ENCODE peak calls at places on chromosomes 11 and 22, in five cellular contexts. One of them, this sample, is unnamed.

GRCh38 chr11:9459573-9460321 is 1.1 kb upstream of the ZNF143 start:
- DNase-seq in HFFc6: peak
- DNase-seq in right lobe of liver: no peak
- DNase-seq in MM.1S: peak
- DNase-seq in BE2C: no peak
- DNase-seq in this sample: no peak

GRCh38 chr11:71446942-71447688 is 1.1 kb downstream of the DHCR7 start:
- DNase-seq in HFFc6: peak
- DNase-seq in right lobe of liver: no peak
- DNase-seq in MM.1S: no peak
- DNase-seq in BE2C: no peak
- DNase-seq in this sample: no peak

GRCh38 chr11:67105964-67106363 is 13.1 kb upstream of the KDM2A start:
- DNase-seq in HFFc6: no peak
- DNase-seq in right lobe of liver: no peak
- DNase-seq in MM.1S: peak
- DNase-seq in BE2C: no peak
- DNase-seq in this sample: no peak

GRCh38 chr11:67301951-67302516 is 1.3 kb upstream of the SSH3 start:
- DNase-seq in HFFc6: no peak
- DNase-seq in right lobe of liver: peak
- DNase-seq in MM.1S: no peak
- DNase-seq in BE2C: peak
- DNase-seq in this sample: peak

GRCh38 chr11:9315078-9315688 is 790 bp upstream of the TMEM41B start:
- DNase-seq in HFFc6: no peak
- DNase-seq in right lobe of liver: no peak
- DNase-seq in MM.1S: peak
- DNase-seq in BE2C: no peak
- DNase-seq in this sample: no peak

GRCh38 chr11:36333468-36333867 is 37.4 kb downstream of the PRR5L start:
- DNase-seq in HFFc6: peak
- DNase-seq in right lobe of liver: no peak
- DNase-seq in MM.1S: no peak
- DNase-seq in BE2C: no peak
- DNase-seq in this sample: no peak

GRCh38 chr22:44802071-44802700 is 49.8 kb downstream of the ARHGAP8 start:
- DNase-seq in HFFc6: no peak
- DNase-seq in right lobe of liver: no peak
- DNase-seq in MM.1S: no peak
- DNase-seq in BE2C: no peak
- DNase-seq in this sample: no peak

GRCh38 chr22:50526849-50527801 is 1.7 kb upstream of the SCO2 start:
- DNase-seq in HFFc6: no peak
- DNase-seq in right lobe of liver: peak
- DNase-seq in MM.1S: no peak
- DNase-seq in BE2C: peak
- DNase-seq in this sample: no peak

GRCh38 chr11:70111269-70112016 is 33.3 kb downstream of the ANO1 start:
- DNase-seq in HFFc6: peak
- DNase-seq in right lobe of liver: no peak
- DNase-seq in MM.1S: no peak
- DNase-seq in BE2C: no peak
- DNase-seq in this sample: peak

GRCh38 chr22:23910496-23911190 is 16.5 kb downstream of the MIF start:
- DNase-seq in HFFc6: no peak
- DNase-seq in right lobe of liver: no peak
- DNase-seq in MM.1S: no peak
- DNase-seq in BE2C: no peak
- DNase-seq in this sample: no peak

GRCh38 chr22:37141971-37142647 is 7.6 kb downstream of the IL2RB start:
- DNase-seq in HFFc6: no peak
- DNase-seq in right lobe of liver: no peak
- DNase-seq in MM.1S: no peak
- DNase-seq in BE2C: no peak
- DNase-seq in this sample: no peak

GRCh38 chr11:126417463-126417862 is 62.0 kb downstream of the ST3GAL4 start:
- DNase-seq in HFFc6: no peak
- DNase-seq in right lobe of liver: no peak
- DNase-seq in MM.1S: no peak
- DNase-seq in BE2C: no peak
- DNase-seq in this sample: no peak

GRCh38 chr11:71112454-71112853 is 139.9 kb downstream of the SHANK2 start:
- DNase-seq in HFFc6: no peak
- DNase-seq in right lobe of liver: no peak
- DNase-seq in MM.1S: no peak
- DNase-seq in BE2C: no peak
- DNase-seq in this sample: no peak

GRCh38 chr11:65559951-65560537 is 1.9 kb upstream of the LTBP3 start:
- DNase-seq in HFFc6: peak
- DNase-seq in right lobe of liver: no peak
- DNase-seq in MM.1S: no peak
- DNase-seq in BE2C: no peak
- DNase-seq in this sample: no peak

GRCh38 chr11:45045692-45046471 is 95.2 kb upstream of the TP53I11 start:
- DNase-seq in HFFc6: peak
- DNase-seq in right lobe of liver: peak
- DNase-seq in MM.1S: no peak
- DNase-seq in BE2C: no peak
- DNase-seq in this sample: no peak

GRCh38 chr22:33496112-33496511 is 424.2 kb downstream of the LARGE1 start:
- DNase-seq in HFFc6: no peak
- DNase-seq in right lobe of liver: no peak
- DNase-seq in MM.1S: no peak
- DNase-seq in BE2C: no peak
- DNase-seq in this sample: no peak
- TF ChIP-seq CTCF in HFFc6: no peak
- TF ChIP-seq CTCF in right lobe of liver: no peak
- TF ChIP-seq CTCF in MM.1S: no peak
- TF ChIP-seq CTCF in BE2C: no peak
- TF ChIP-seq CTCF in this sample: no peak

GRCh38 chr11:86570020-86570419 is 102.4 kb downstream of the ME3 start:
- DNase-seq in HFFc6: no peak
- DNase-seq in right lobe of liver: no peak
- DNase-seq in MM.1S: no peak
- DNase-seq in BE2C: no peak
- DNase-seq in this sample: no peak

GRCh38 chr11:86574493-86575207 is 97.8 kb downstream of the ME3 start:
- DNase-seq in HFFc6: no peak
- DNase-seq in right lobe of liver: no peak
- DNase-seq in MM.1S: no peak
- DNase-seq in BE2C: no peak
- DNase-seq in this sample: no peak

GRCh38 chr11:86570457-86570856 is 102.0 kb downstream of the ME3 start:
- DNase-seq in HFFc6: no peak
- DNase-seq in right lobe of liver: no peak
- DNase-seq in MM.1S: no peak
- DNase-seq in BE2C: no peak
- DNase-seq in this sample: no peak

GRCh38 chr11:86569109-86569508 is 103.3 kb downstream of the ME3 start:
- DNase-seq in HFFc6: no peak
- DNase-seq in right lobe of liver: no peak
- DNase-seq in MM.1S: no peak
- DNase-seq in BE2C: no peak
- DNase-seq in this sample: no peak

GRCh38 chr11:86571273-86571948 is 101.0 kb downstream of the ME3 start:
- DNase-seq in HFFc6: no peak
- DNase-seq in right lobe of liver: peak
- DNase-seq in MM.1S: no peak
- DNase-seq in BE2C: peak
- DNase-seq in this sample: peak
- TF ChIP-seq CTCF in HFFc6: peak
- TF ChIP-seq CTCF in right lobe of liver: peak
- TF ChIP-seq CTCF in MM.1S: peak
- TF ChIP-seq CTCF in BE2C: peak
- TF ChIP-seq CTCF in this sample: peak

GRCh38 chr11:134101292-134101691 is 32.4 kb downstream of the JAM3 start:
- DNase-seq in HFFc6: peak
- DNase-seq in right lobe of liver: no peak
- DNase-seq in MM.1S: no peak
- DNase-seq in BE2C: no peak
- DNase-seq in this sample: no peak

GRCh38 chr11:134097146-134097545 is 28.3 kb downstream of the JAM3 start:
- DNase-seq in HFFc6: no peak
- DNase-seq in right lobe of liver: no peak
- DNase-seq in MM.1S: no peak
- DNase-seq in BE2C: no peak
- DNase-seq in this sample: no peak

GRCh38 chr11:134100171-134100570 is 31.3 kb downstream of the JAM3 start:
- DNase-seq in HFFc6: no peak
- DNase-seq in right lobe of liver: no peak
- DNase-seq in MM.1S: no peak
- DNase-seq in BE2C: no peak
- DNase-seq in this sample: no peak

GRCh38 chr11:134098566-134099184 is 29.8 kb downstream of the JAM3 start:
- DNase-seq in HFFc6: no peak
- DNase-seq in right lobe of liver: no peak
- DNase-seq in MM.1S: no peak
- DNase-seq in BE2C: no peak
- DNase-seq in this sample: no peak
- TF ChIP-seq CTCF in HFFc6: peak
- TF ChIP-seq CTCF in right lobe of liver: peak
- TF ChIP-seq CTCF in MM.1S: no peak
- TF ChIP-seq CTCF in BE2C: peak
- TF ChIP-seq CTCF in this sample: no peak

DNA sequence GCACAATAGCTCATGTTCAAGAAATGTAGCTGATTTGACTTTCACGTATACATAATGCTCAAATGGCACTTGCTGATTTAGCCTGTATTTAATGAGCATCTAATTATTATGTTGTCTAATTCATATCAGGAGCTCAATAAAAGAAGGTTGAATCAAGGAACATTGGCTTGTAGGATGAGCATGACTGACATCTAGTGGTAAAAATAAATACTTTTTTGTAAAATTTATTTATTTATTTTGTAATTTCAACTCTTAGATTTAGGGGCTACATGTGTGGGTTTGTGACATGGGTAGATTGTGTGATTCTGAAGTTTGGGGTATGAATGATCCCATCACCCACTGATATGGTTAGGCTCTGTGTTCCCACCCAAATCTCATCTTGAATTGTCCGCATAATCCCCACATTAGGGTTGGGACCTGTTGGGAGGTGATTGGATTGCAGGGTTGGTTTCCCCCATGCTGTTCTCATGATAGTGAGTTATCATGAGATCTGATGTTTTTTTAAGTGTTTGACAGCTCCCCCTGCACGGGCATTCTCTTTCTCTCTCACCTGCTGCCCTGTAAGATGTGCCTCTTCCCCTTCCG is 1.7 kb upstream of the OR52E5 start:
- DNase-seq in HFFc6: no peak
- DNase-seq in right lobe of liver: no peak
- DNase-seq in MM.1S: peak
- DNase-seq in BE2C: no peak
- DNase-seq in this sample: no peak
- TF ChIP-seq CTCF in HFFc6: peak
- TF ChIP-seq CTCF in right lobe of liver: peak
- TF ChIP-seq CTCF in MM.1S: peak
- TF ChIP-seq CTCF in BE2C: peak
- TF ChIP-seq CTCF in this sample: peak

DNA sequence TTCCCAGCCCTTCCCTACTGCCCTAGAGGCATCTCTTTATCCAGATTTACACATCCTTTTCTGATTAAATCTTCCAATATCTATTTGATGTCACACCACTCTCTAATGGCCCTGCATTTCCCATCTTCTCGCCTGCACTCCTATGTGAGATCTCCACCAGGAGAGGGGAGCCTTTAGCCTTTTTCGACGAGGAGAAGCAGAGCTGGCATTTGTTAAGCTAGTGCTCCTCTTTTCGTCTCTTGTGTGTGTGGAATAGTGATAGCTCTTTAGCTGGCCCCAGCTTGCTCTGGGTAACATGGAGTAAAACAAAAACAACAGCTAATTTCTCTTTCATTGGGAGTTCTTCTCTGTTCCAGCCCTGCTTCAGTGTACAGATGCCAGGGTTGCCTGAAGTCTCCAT is 536.5 kb downstream of the NTM start:
- DNase-seq in HFFc6: no peak
- DNase-seq in right lobe of liver: no peak
- DNase-seq in MM.1S: no peak
- DNase-seq in BE2C: no peak
- DNase-seq in this sample: no peak
- TF ChIP-seq CTCF in HFFc6: peak
- TF ChIP-seq CTCF in right lobe of liver: no peak
- TF ChIP-seq CTCF in MM.1S: no peak
- TF ChIP-seq CTCF in BE2C: no peak
- TF ChIP-seq CTCF in this sample: no peak

GRCh38 chr11:77039491-77040400 is 5.5 kb downstream of the B3GNT6 start:
- DNase-seq in HFFc6: no peak
- DNase-seq in right lobe of liver: no peak
- DNase-seq in MM.1S: no peak
- DNase-seq in BE2C: peak
- DNase-seq in this sample: peak
- TF ChIP-seq CTCF in HFFc6: peak
- TF ChIP-seq CTCF in right lobe of liver: peak
- TF ChIP-seq CTCF in MM.1S: no peak
- TF ChIP-seq CTCF in BE2C: peak
- TF ChIP-seq CTCF in this sample: peak

GRCh38 chr11:62120001-62120400 is 3.8 kb upstream of the INCENP start:
- DNase-seq in HFFc6: no peak
- DNase-seq in right lobe of liver: no peak
- DNase-seq in MM.1S: no peak
- DNase-seq in BE2C: no peak
- DNase-seq in this sample: no peak

GRCh38 chr11:62120466-62120865 is 3.3 kb upstream of the INCENP start:
- DNase-seq in HFFc6: no peak
- DNase-seq in right lobe of liver: no peak
- DNase-seq in MM.1S: no peak
- DNase-seq in BE2C: no peak
- DNase-seq in this sample: no peak

GRCh38 chr11:62124186-62125113 is 639 bp downstream of the INCENP start:
- DNase-seq in HFFc6: peak
- DNase-seq in right lobe of liver: peak
- DNase-seq in MM.1S: peak
- DNase-seq in BE2C: no peak
- DNase-seq in this sample: peak

GRCh38 chr11:62123669-62124185 is at the start of gene INCENP:
- DNase-seq in HFFc6: peak
- DNase-seq in right lobe of liver: peak
- DNase-seq in MM.1S: peak
- DNase-seq in BE2C: peak
- DNase-seq in this sample: peak

DNA sequence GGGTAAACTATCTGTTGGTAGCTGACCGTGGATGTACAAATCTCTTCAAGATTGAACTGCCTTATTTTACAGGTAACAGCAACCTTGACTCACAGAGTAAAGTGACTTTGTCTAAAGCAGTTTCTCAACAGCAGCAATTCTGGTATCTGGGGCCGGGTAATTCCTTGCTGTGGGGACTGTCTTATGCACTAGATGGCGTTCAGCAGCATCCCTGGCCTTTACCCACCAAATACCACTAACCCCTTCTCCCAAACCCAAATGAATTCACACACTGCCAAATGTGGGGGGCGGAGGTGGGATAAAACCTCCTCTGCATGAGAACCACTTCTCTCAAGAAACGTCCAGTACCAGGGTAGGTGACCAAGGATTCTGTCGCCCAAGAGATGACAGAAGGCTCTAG is 1.7 kb upstream of the INCENP start:
- DNase-seq in HFFc6: no peak
- DNase-seq in right lobe of liver: no peak
- DNase-seq in MM.1S: no peak
- DNase-seq in BE2C: no peak
- DNase-seq in this sample: no peak
- TF ChIP-seq CTCF in HFFc6: peak
- TF ChIP-seq CTCF in right lobe of liver: no peak
- TF ChIP-seq CTCF in MM.1S: peak
- TF ChIP-seq CTCF in BE2C: peak
- TF ChIP-seq CTCF in this sample: no peak

This sample was measured in nephron progenitor cell.